ENCODE peak calls at places on chromosomes 11 and 22, in eight cellular contexts. P is cardiac fibroblast, K is thoracic aorta, E is AG10803, F is GM23338, R is kidney, H is SK-N-MC, B is pancreas. V is an unnamed sample.

GRCh38 chr11:76161261-76161961 is 44.9 kb downstream of the WNT11 start:
- DNase-seq in P (no peak), H (no peak), B (no peak), R (peak), K (no peak), E (peak), F (no peak), V (no peak)

GRCh38 chr11:2539761-2540520 is 95.1 kb downstream of the KCNQ1 start:
- DNase-seq in R (peak), E (no peak), P (no peak), K (no peak), H (no peak), F (no peak), B (no peak), V (no peak)

GRCh38 chr22:35570686-35571194 is 30.1 kb downstream of the RASD2 start:
- DNase-seq in E (no peak), R (no peak), H (no peak), K (no peak), F (no peak), P (no peak), B (no peak), V (no peak)

GRCh38 chr11:122601131-122602125 is 54.1 kb upstream of the UBASH3B start:
- DNase-seq in P (peak), R (no peak), B (no peak), H (no peak), F (no peak), E (peak), K (no peak), V (no peak)

GRCh38 chr22:38110863-38111852 is 674 bp upstream of the BAIAP2L2 start:
- DNase-seq in H (no peak), P (no peak), E (peak), F (peak), K (no peak), R (peak), B (no peak), V (no peak)

GRCh38 chr11:11528986-11529385 is 92.8 kb downstream of the GALNT18 start:
- DNase-seq in F (no peak), E (no peak), R (no peak), H (no peak), K (no peak), B (no peak), P (no peak), V (no peak)

GRCh38 chr11:102792604-102793003 is 5.4 kb downstream of the MMP1 start:
- DNase-seq in B (no peak), K (no peak), F (no peak), P (no peak), H (no peak), E (no peak), R (no peak), V (no peak)

GRCh38 chr11:84583106-84583505 is 1044.0 kb downstream of the DLG2 start:
- DNase-seq in H (no peak), E (no peak), F (no peak), B (no peak), K (no peak), R (no peak), P (no peak), V (no peak)

GRCh38 chr11:110988731-110989130 is 256.8 kb upstream of the POU2AF2 start:
- DNase-seq in R (no peak), F (no peak), E (peak), K (no peak), H (no peak), P (no peak), B (no peak), V (no peak)

GRCh38 chr11:99325807-99326206 is 305.1 kb downstream of the CNTN5 start:
- DNase-seq in E (peak), B (no peak), R (no peak), F (no peak), P (peak), H (peak), K (no peak), V (no peak)

GRCh38 chr22:33597274-33597985 is 322.8 kb downstream of the LARGE1 start:
- DNase-seq in B (no peak), F (no peak), R (no peak), E (no peak), H (no peak), P (no peak), K (no peak), V (no peak)

GRCh38 chr22:48722661-48723060 is 1105.0 kb downstream of the BRD1 start:
- DNase-seq in K (no peak), H (no peak), P (no peak), B (no peak), F (no peak), E (no peak), R (peak), V (no peak)

GRCh38 chr11:120523196-120523595 is 11.6 kb downstream of the GRIK4 start:
- DNase-seq in B (no peak), H (no peak), E (no peak), K (no peak), P (no peak), R (no peak), F (peak), V (no peak)

GRCh38 chr22:18118345-18118915 is 7.8 kb downstream of the TUBA8 start:
- DNase-seq in E (no peak), P (no peak), F (no peak), K (no peak), R (no peak), B (no peak), H (no peak), V (no peak)

GRCh38 chr22:47602732-47603131 is 840.3 kb downstream of the TBC1D22A start:
- DNase-seq in B (no peak), P (no peak), F (no peak), K (no peak), R (no peak), H (no peak), E (no peak), V (no peak)

GRCh38 chr22:27216444-27216843 is 559.1 kb downstream of the MIAT start:
- DNase-seq in E (no peak), K (no peak), B (no peak), H (no peak), R (no peak), F (no peak), P (no peak), V (no peak)

GRCh38 chr11:92808009-92808408 is 161.4 kb upstream of the MTNR1B start:
- DNase-seq in K (no peak), P (no peak), H (no peak), B (no peak), E (no peak), F (no peak), R (no peak), V (no peak)

GRCh38 chr22:36397081-36397766 is 9.5 kb upstream of the MYH9 start:
- DNase-seq in B (no peak), F (peak), P (peak), K (no peak), R (no peak), H (no peak), E (peak), V (no peak)

GRCh38 chr11:78132475-78132874 is 7.0 kb downstream of the ALG8 start:
- DNase-seq in K (no peak), H (no peak), P (no peak), B (no peak), R (no peak), F (no peak), E (no peak), V (no peak)

GRCh38 chr11:73359341-73359740 is 16.9 kb upstream of the RELT start:
- DNase-seq in R (peak), B (no peak), F (no peak), E (peak), K (peak), H (no peak), P (peak), V (no peak)

GRCh38 chr11:122851366-122852011 is 13.2 kb downstream of the CRTAM start:
- DNase-seq in H (no peak), R (no peak), K (no peak), E (no peak), F (no peak), B (no peak), P (no peak), V (no peak)

GRCh38 chr22:29870574-29870973 is 12.4 kb upstream of the MTMR3 start:
- DNase-seq in R (no peak), E (peak), F (no peak), B (no peak), P (no peak), H (no peak), K (no peak), V (peak)

GRCh38 chr11:47464479-47464878 is 15.5 kb upstream of the RAPSN start:
- DNase-seq in E (peak), R (peak), B (no peak), K (no peak), F (peak), H (no peak), P (peak), V (no peak)

GRCh38 chr11:62402226-62402625 is 16.6 kb upstream of the SCGB1A1 start:
- DNase-seq in H (no peak), B (no peak), P (no peak), R (no peak), K (no peak), F (no peak), E (peak), V (peak)

GRCh38 chr11:45857834-45858492 is 10.7 kb downstream of the CRY2 start:
- DNase-seq in R (peak), P (peak), B (peak), F (no peak), E (peak), H (no peak), K (no peak), V (no peak)

GRCh38 chr22:46079093-46079860 is 71.0 kb upstream of the PPARA start:
- DNase-seq in F (no peak), K (no peak), H (no peak), P (no peak), R (peak), B (no peak), E (no peak), V (no peak)

DNA sequence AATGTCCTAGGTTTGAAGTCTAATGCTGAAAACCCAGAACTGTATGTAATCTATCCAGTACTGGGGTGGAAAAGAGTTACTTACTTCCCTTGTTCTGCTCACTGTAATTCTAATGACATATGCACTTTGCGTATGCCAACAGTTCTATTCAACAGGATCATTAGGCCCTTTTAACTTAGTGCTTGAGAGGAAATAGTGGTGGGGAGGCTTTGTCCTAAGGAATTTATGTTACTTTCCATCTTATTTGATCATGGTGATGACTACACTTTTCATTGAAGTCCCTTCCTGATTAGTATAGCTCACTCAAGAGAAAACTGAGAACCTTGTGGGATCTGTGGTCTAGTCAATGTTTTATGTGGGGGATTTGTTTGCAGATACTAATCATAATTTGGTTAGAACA is 348.2 kb downstream of the GUCY1A2 start:
- DNase-seq in P (no peak), B (no peak), R (no peak), E (no peak), K (no peak), F (peak), H (no peak), V (no peak)
- H3K4me3 ChIP-seq in P (no peak), B (no peak), R (no peak), E (no peak), K (no peak), F (no peak), H (no peak), V (no peak)

DNA sequence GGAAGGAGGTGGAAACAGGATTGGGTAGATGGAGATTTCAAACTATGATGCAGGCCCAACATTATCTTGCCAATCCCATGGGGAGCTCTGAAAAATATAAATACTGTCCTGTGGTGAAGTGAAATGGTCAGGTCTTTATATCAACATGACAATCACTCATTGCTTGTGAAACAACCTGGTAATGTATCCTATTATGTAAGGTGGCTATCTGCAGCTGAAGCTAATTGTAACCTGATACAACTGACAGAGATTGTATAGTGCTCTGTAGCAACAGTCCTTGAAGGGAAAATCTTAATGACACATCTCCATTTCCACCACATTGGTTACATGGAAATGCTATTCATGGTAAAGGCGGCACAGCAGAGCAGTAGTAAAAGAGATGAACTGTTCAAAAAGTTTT is 20.7 kb upstream of the CHORDC1 start:
- DNase-seq in P (no peak), H (no peak), R (no peak), F (peak), K (no peak), B (no peak), E (no peak), V (no peak)
- H3K4me3 ChIP-seq in P (no peak), H (no peak), R (no peak), F (peak), K (no peak), B (no peak), E (no peak), V (no peak)

GRCh38 chr11:9916480-9916879 is 252.6 kb downstream of the SWAP70 start:
- DNase-seq in F (no peak), E (no peak), R (no peak), K (no peak), B (no peak), H (no peak), P (no peak), V (no peak)
- H3K4me3 ChIP-seq in F (no peak), E (no peak), R (no peak), K (no peak), B (no peak), H (no peak), P (no peak), V (no peak)

GRCh38 chr11:64641596-64642417 is 50.8 kb downstream of the SLC22A12 start:
- DNase-seq in F (no peak), R (no peak), E (no peak), H (no peak), B (no peak), P (no peak), K (no peak), V (no peak)
- H3K4me3 ChIP-seq in F (peak), R (no peak), E (no peak), H (no peak), B (no peak), P (no peak), K (no peak), V (no peak)

DNA sequence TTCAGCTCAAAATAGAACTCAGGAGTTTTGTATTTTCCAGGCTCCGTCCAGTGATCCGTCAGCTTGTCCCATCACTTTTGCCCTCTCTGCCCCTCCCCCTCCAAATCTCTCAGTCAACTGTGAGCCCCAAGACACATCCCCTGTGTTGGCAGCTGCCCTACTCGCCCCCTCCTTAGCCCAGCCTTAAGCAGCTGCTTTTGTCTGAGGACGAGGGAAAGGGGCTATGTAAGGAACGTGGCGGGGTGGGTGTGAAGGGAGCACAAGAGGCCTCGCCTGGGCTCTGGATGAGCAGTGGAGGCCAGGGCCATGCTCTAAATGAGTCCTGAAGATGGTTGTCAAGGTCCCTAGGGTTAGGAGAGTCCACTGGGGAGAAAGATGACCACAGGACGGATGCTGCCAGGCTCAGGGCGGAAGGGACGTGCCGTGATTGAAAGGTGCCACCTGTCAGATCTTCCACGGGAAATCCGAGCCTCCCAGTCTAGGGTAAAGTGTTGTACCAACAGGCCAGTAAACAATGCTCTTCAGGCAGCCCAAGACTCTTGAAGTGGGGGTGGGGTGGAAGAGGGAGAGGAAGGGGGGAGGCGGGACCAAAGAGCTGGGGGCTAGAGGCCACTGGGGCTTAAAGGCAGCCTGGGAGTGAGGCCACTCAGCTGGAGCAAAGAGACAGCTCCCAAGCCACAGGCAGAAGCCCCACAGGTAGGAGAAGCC is at the start of gene SMTNL1:
- DNase-seq in B (no peak), E (no peak), P (no peak), F (peak), R (no peak), K (no peak), H (no peak), V (no peak)
- H3K4me3 ChIP-seq in B (no peak), E (no peak), P (no peak), F (no peak), R (no peak), K (no peak), H (no peak), V (no peak)